ENCODE peak calls at places on chromosomes 13 and 19, in six cellular contexts. N, S, D, I, C and F are unnamed samples.

GRCh38 chr13:112060431-112060830 is 6.5 kb upstream of the SOX1 start:
- DNase-seq in N (no peak), S (no peak), D (no peak), I (no peak), C (no peak), F (no peak)

GRCh38 chr19:41870401-41870873 is 6.6 kb upstream of the CD79A start:
- DNase-seq in N (no peak), S (no peak), D (peak), I (no peak), C (peak), F (no peak)

GRCh38 chr19:1533510-1534150 is 9.8 kb downstream of the PLK5 start:
- DNase-seq in N (peak), S (no peak), D (no peak), I (no peak), C (no peak), F (no peak)

GRCh38 chr13:42968906-42969305 is 23.1 kb downstream of the EPSTI1 start:
- DNase-seq in N (peak), S (no peak), D (no peak), I (no peak), C (no peak), F (no peak)

GRCh38 chr19:38691938-38692457 is 44.5 kb downstream of the ACTN4 start:
- DNase-seq in N (no peak), S (no peak), D (peak), I (no peak), C (peak), F (no peak)

GRCh38 chr19:979318-979741 is 4.8 kb upstream of the WDR18 start:
- DNase-seq in N (no peak), S (no peak), D (no peak), I (no peak), C (no peak), F (peak)

GRCh38 chr19:8231073-8231604 is 22.0 kb downstream of the CERS4 start:
- DNase-seq in N (no peak), S (no peak), D (no peak), I (no peak), C (no peak), F (no peak)

GRCh38 chr13:51240178-51240577 is 18.0 kb downstream of the FAM124A start:
- DNase-seq in N (no peak), S (no peak), D (no peak), I (no peak), C (no peak), F (no peak)

GRCh38 chr13:57582032-57582431 is 49.5 kb upstream of the PCDH17 start:
- DNase-seq in N (no peak), S (no peak), D (no peak), I (no peak), C (no peak), F (no peak)

GRCh38 chr19:33040994-33041827 is 23.5 kb downstream of the RHPN2 start:
- DNase-seq in N (no peak), S (no peak), D (no peak), I (no peak), C (no peak), F (no peak)

GRCh38 chr13:39374741-39375189 is 228.2 kb downstream of the LHFPL6 start:
- DNase-seq in N (no peak), S (no peak), D (peak), I (no peak), C (peak), F (no peak)

GRCh38 chr13:42041017-42041683 is 7.3 kb upstream of the DGKH start:
- DNase-seq in N (peak), S (peak), D (peak), I (no peak), C (peak), F (peak)

GRCh38 chr13:114161644-114162532 is 17.2 kb upstream of the CFAP97D2 start:
- DNase-seq in N (no peak), S (no peak), D (peak), I (no peak), C (peak), F (no peak)

GRCh38 chr13:23433171-23434153 is at the start of gene SACS:
- DNase-seq in N (peak), S (no peak), D (peak), I (no peak), C (peak), F (no peak)

GRCh38 chr13:36447501-36447900 is 15.2 kb downstream of the CCNA1 start:
- DNase-seq in N (no peak), S (no peak), D (no peak), I (no peak), C (no peak), F (no peak)